ENCODE peak calls at places on chromosome 1, in seven cellular contexts. One of them, this sample, is unnamed.

GRCh38 chr1:248905949-248906740 is at the start of gene PGBD2:
- DNase-seq in HCT116: peak
- DNase-seq in transverse colon: peak
- DNase-seq in suprapubic skin: peak
- DNase-seq in K562: peak
- DNase-seq in H54: peak
- DNase-seq in right lobe of liver: peak
- DNase-seq in this sample: peak

GRCh38 chr1:23196627-23197328 is 20.5 kb downstream of the HTR1D start:
- DNase-seq in right lobe of liver: no peak
- DNase-seq in H54: peak
- DNase-seq in suprapubic skin: no peak
- DNase-seq in K562: no peak
- DNase-seq in HCT116: peak
- DNase-seq in transverse colon: no peak
- DNase-seq in this sample: no peak

GRCh38 chr1:207807395-207808321 is 55.8 kb downstream of the CD46 start:
- DNase-seq in HCT116: no peak
- DNase-seq in suprapubic skin: peak
- DNase-seq in H54: no peak
- DNase-seq in right lobe of liver: no peak
- DNase-seq in K562: peak
- DNase-seq in transverse colon: peak
- DNase-seq in this sample: peak

GRCh38 chr1:33670567-33670966 is 193.3 kb upstream of the HMGB4 start:
- DNase-seq in H54: no peak
- DNase-seq in K562: no peak
- DNase-seq in HCT116: no peak
- DNase-seq in suprapubic skin: no peak
- DNase-seq in right lobe of liver: no peak
- DNase-seq in transverse colon: no peak
- DNase-seq in this sample: no peak

GRCh38 chr1:52901384-52901783 is 20.2 kb downstream of the ECHDC2 start:
- DNase-seq in H54: no peak
- DNase-seq in K562: no peak
- DNase-seq in transverse colon: no peak
- DNase-seq in right lobe of liver: no peak
- DNase-seq in suprapubic skin: no peak
- DNase-seq in HCT116: no peak
- DNase-seq in this sample: no peak

GRCh38 chr1:46747683-46748288 is 28.9 kb upstream of the EFCAB14 start:
- DNase-seq in right lobe of liver: no peak
- DNase-seq in suprapubic skin: no peak
- DNase-seq in K562: peak
- DNase-seq in H54: peak
- DNase-seq in transverse colon: peak
- DNase-seq in HCT116: peak
- DNase-seq in this sample: peak

GRCh38 chr1:216606047-216606637 is 117.1 kb downstream of the ESRRG start:
- DNase-seq in K562: no peak
- DNase-seq in suprapubic skin: no peak
- DNase-seq in H54: no peak
- DNase-seq in HCT116: no peak
- DNase-seq in right lobe of liver: no peak
- DNase-seq in transverse colon: no peak
- DNase-seq in this sample: no peak

GRCh38 chr1:31099283-31100063 is 34.0 kb upstream of the PUM1 start:
- DNase-seq in H54: no peak
- DNase-seq in transverse colon: peak
- DNase-seq in K562: no peak
- DNase-seq in right lobe of liver: peak
- DNase-seq in suprapubic skin: no peak
- DNase-seq in HCT116: no peak
- DNase-seq in this sample: no peak

GRCh38 chr1:30991852-30992606 is 73.5 kb downstream of the PUM1 start:
- DNase-seq in H54: no peak
- DNase-seq in right lobe of liver: no peak
- DNase-seq in transverse colon: no peak
- DNase-seq in HCT116: no peak
- DNase-seq in suprapubic skin: no peak
- DNase-seq in K562: no peak
- DNase-seq in this sample: no peak

GRCh38 chr1:43427524-43427923 is 26.2 kb downstream of the HYI start:
- DNase-seq in right lobe of liver: no peak
- DNase-seq in suprapubic skin: no peak
- DNase-seq in transverse colon: no peak
- DNase-seq in K562: no peak
- DNase-seq in HCT116: no peak
- DNase-seq in H54: no peak
- DNase-seq in this sample: no peak

GRCh38 chr1:231990388-231990787 is 363.8 kb downstream of the DISC1 start:
- DNase-seq in H54: no peak
- DNase-seq in suprapubic skin: no peak
- DNase-seq in transverse colon: no peak
- DNase-seq in HCT116: no peak
- DNase-seq in right lobe of liver: no peak
- DNase-seq in K562: no peak
- DNase-seq in this sample: peak

GRCh38 chr1:163076446-163076845 is 7.3 kb downstream of the RGS4 start:
- DNase-seq in K562: no peak
- DNase-seq in H54: no peak
- DNase-seq in transverse colon: no peak
- DNase-seq in HCT116: no peak
- DNase-seq in right lobe of liver: no peak
- DNase-seq in suprapubic skin: no peak
- DNase-seq in this sample: no peak

GRCh38 chr1:63721531-63722189 is 52.2 kb upstream of the ROR1 start:
- DNase-seq in H54: no peak
- DNase-seq in suprapubic skin: no peak
- DNase-seq in right lobe of liver: no peak
- DNase-seq in K562: no peak
- DNase-seq in transverse colon: no peak
- DNase-seq in HCT116: no peak
- DNase-seq in this sample: no peak

GRCh38 chr1:74971982-74972381 is 162.2 kb upstream of the LHX8 start:
- DNase-seq in transverse colon: no peak
- DNase-seq in HCT116: no peak
- DNase-seq in right lobe of liver: no peak
- DNase-seq in H54: no peak
- DNase-seq in suprapubic skin: no peak
- DNase-seq in K562: no peak
- DNase-seq in this sample: no peak

DNA sequence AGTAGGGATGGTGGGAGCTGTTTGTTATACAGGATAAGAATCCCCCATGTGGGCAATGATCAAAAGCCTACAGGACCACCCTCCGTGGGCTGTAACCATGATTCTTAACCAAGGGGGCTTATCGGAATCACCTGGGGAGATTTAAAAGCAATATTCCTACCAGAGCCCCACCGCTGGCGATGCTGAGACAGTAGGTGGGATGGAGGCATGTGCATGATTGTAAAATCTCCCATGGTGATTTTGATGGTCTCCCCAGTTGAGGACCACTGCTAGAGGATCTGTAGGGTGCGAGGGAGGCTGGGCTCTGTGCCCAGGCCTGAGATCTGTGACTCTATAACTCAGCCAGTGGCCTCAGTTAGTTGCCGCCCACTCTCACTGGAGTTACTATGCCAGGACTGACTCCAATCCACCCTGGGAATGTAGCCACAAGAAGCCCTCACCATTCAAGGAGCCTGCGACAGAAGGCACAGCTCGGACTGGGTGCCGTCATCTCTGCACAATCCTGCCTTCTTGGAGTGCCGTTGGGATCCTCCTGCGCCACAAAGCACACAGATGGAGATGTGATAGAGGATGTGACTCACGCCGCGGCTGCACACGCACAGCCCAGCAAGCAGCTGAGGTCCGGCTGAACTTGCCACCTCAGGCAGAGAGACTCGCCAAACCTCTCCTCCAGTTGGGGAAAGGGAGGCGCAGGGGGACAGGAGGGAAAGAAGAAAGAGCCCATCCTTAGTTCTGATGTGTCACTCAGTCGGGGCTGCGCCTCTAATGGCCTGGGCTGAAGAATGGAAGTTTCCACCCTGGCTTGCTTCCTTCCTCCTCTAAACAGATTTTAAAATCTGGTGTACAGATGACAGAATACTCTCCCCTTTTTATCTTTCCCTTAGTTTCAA is 26.5 kb downstream of the AKNAD1 start:
- DNase-seq in H54: peak
- DNase-seq in suprapubic skin: peak
- DNase-seq in HCT116: peak
- DNase-seq in transverse colon: peak
- DNase-seq in K562: peak
- DNase-seq in right lobe of liver: no peak
- DNase-seq in this sample: peak
- TF ChIP-seq POLR2A in H54: peak
- TF ChIP-seq POLR2A in suprapubic skin: no peak
- TF ChIP-seq POLR2A in HCT116: no peak
- TF ChIP-seq POLR2A in transverse colon: no peak
- TF ChIP-seq POLR2A in K562: no peak
- TF ChIP-seq POLR2A in right lobe of liver: no peak
- TF ChIP-seq POLR2A in this sample: no peak

DNA sequence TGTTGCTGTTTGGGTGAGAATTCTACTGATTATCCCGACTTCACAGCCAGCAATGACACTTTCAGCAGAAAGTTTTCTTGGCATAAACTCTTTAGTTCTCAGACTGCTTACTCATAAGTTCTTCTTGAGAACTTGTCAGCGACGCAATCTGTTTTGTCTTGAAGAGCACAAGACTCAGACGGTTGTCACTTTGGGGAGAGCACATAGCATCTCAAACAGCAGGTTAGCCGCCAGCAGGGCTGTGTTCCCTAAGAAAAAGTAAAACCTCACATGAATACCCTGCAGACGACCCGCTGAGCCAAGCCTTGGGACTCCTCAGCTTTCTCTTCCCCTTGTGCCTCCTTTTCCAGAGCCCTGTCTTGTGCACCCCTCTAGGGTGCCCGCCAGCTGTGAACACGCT is 11.4 kb downstream of the AGMAT start:
- DNase-seq in transverse colon: no peak
- DNase-seq in H54: no peak
- DNase-seq in right lobe of liver: no peak
- DNase-seq in suprapubic skin: peak
- DNase-seq in HCT116: no peak
- DNase-seq in K562: no peak
- DNase-seq in this sample: no peak
- TF ChIP-seq POLR2A in transverse colon: no peak
- TF ChIP-seq POLR2A in H54: no peak
- TF ChIP-seq POLR2A in right lobe of liver: no peak
- TF ChIP-seq POLR2A in suprapubic skin: no peak
- TF ChIP-seq POLR2A in HCT116: no peak
- TF ChIP-seq POLR2A in K562: no peak
- TF ChIP-seq POLR2A in this sample: no peak

GRCh38 chr1:151461694-151462093 is 2.4 kb upstream of the POGZ start:
- DNase-seq in HCT116: no peak
- DNase-seq in H54: no peak
- DNase-seq in suprapubic skin: no peak
- DNase-seq in transverse colon: no peak
- DNase-seq in K562: no peak
- DNase-seq in right lobe of liver: no peak
- DNase-seq in this sample: no peak

GRCh38 chr1:151455966-151456365 is 3.3 kb downstream of the POGZ start:
- DNase-seq in HCT116: no peak
- DNase-seq in right lobe of liver: no peak
- DNase-seq in H54: no peak
- DNase-seq in transverse colon: no peak
- DNase-seq in K562: no peak
- DNase-seq in suprapubic skin: no peak
- DNase-seq in this sample: no peak

GRCh38 chr1:151457911-151458882 is 1.1 kb downstream of the POGZ start:
- DNase-seq in HCT116: peak
- DNase-seq in right lobe of liver: peak
- DNase-seq in H54: peak
- DNase-seq in transverse colon: peak
- DNase-seq in K562: peak
- DNase-seq in suprapubic skin: peak
- DNase-seq in this sample: peak

GRCh38 chr1:151458936-151459330 is 361 bp downstream of the POGZ start:
- DNase-seq in transverse colon: peak
- DNase-seq in HCT116: peak
- DNase-seq in right lobe of liver: peak
- DNase-seq in suprapubic skin: peak
- DNase-seq in K562: peak
- DNase-seq in H54: peak
- DNase-seq in this sample: peak

DNA sequence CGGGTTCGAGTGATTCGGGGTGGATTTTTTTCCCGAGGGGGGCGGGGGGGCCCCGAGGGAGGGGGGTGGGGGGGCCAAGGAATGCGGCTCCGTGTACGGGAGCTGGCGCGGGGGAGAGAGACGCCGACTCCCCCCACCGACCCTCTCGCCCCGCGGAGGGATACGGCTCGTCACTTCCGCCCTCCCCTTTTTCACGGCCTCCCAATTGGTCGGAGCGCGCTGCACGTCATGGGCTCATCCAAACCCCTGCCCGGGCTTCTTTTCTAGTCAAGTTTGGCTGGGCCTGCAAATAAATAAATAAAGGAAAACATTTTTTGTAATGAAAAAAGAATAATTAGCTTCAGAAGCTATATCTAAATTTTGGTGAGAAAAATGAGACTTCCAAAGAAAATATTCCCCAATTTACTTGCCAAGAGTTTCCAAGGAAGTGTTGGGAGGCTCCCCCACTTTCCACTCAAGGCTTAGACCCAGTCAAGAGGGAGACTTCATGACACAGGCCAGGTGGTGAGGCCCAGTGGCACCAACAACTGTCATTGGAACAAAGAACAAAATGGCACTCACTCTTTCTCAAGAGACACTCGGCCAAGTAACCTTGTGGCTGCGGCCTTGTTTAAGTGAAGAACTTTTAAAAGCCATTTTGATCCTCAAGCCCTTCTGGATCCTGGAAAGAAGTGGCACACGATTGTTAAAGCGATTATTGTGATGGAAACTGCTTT is at the start of gene POGZ:
- DNase-seq in HCT116: peak
- DNase-seq in suprapubic skin: peak
- DNase-seq in H54: peak
- DNase-seq in K562: peak
- DNase-seq in right lobe of liver: peak
- DNase-seq in transverse colon: peak
- DNase-seq in this sample: peak
- TF ChIP-seq POLR2A in HCT116: peak
- TF ChIP-seq POLR2A in suprapubic skin: no peak
- TF ChIP-seq POLR2A in H54: peak
- TF ChIP-seq POLR2A in K562: no peak
- TF ChIP-seq POLR2A in right lobe of liver: peak
- TF ChIP-seq POLR2A in transverse colon: peak
- TF ChIP-seq POLR2A in this sample: no peak

DNA sequence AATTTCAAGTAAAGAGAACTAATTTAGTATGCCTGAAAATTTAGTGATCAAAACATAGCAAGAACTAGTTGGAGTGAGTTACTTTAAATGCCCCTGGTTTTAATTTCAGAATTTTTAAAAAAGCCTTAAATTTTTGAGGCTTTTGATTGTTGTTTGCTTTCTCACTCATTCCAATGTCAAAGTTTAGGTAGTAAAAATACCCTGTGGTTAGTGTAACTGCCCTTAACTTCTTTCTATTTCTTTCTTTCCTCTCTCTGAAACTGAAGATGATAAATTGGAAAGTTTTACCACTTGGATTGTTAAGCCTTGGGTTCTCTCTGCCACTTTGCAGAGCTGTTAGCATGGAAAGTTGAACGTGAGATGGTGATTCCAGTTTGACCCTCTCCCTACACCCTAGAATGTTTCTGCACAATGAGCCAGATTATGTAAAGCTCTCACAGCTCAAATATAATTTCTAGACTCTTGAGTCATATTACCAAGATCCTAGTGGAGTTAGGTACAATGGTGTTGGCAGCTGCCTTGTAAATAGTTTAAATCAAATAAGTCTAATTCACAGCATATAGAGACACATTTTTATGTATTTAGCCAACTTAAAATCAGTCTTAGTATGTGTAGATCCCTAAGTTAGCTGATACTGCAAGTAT is 192.4 kb upstream of the SGIP1 start:
- DNase-seq in H54: no peak
- DNase-seq in right lobe of liver: no peak
- DNase-seq in transverse colon: no peak
- DNase-seq in HCT116: no peak
- DNase-seq in K562: no peak
- DNase-seq in suprapubic skin: no peak
- DNase-seq in this sample: no peak
- TF ChIP-seq POLR2A in H54: no peak
- TF ChIP-seq POLR2A in right lobe of liver: no peak
- TF ChIP-seq POLR2A in transverse colon: no peak
- TF ChIP-seq POLR2A in HCT116: no peak
- TF ChIP-seq POLR2A in K562: no peak
- TF ChIP-seq POLR2A in suprapubic skin: no peak
- TF ChIP-seq POLR2A in this sample: no peak

This sample was measured in heart left ventricle.